ENCODE peak calls at places on chromosomes 3 and 15, in seven cellular contexts. I, Y, O, G, T, E and F are unnamed samples.
A peak's percentile ranks its signal among the peaks of the same experiment; 100 is the strongest.

GRCh38 chr3:2477635-2478034 is 379.0 kb downstream of the CNTN4 start:
- DNase-seq in E (no peak), Y (no peak), O (no peak), T (no peak), G (no peak), I (no peak), F (no peak)

GRCh38 chr3:194569252-194569651 is 64.0 kb downstream of the TMEM44 start:
- DNase-seq in G (no peak), T (no peak), E (no peak), Y (no peak), I (no peak), O (no peak), F (no peak)

GRCh38 chr15:51288143-51289065 is 50.0 kb downstream of the CYP19A1 start:
- DNase-seq in T (peak; percentile 25), I (no peak), Y (no peak), G (no peak), O (no peak), E (no peak), F (no peak)

GRCh38 chr15:101612676-101613075 is 39.5 kb downstream of the TM2D3 start:
- DNase-seq in O (no peak), I (no peak), T (no peak), Y (no peak), G (no peak), E (no peak), F (no peak)

GRCh38 chr3:60917136-60917535 is 334.1 kb downstream of the FHIT start:
- DNase-seq in G (no peak), I (no peak), Y (no peak), O (no peak), E (no peak), T (no peak), F (no peak)

GRCh38 chr3:170716172-170716800 is 130.4 kb upstream of the SLC7A14 start:
- DNase-seq in Y (no peak), O (no peak), E (no peak), T (no peak), I (no peak), G (no peak), F (no peak)

GRCh38 chr3:56799251-56799882 is 2.4 kb downstream of the ARHGEF3 start:
- DNase-seq in O (peak; percentile 82), I (peak; percentile 62), G (no peak), T (peak; percentile 83), Y (peak; percentile 40), E (no peak), F (peak; percentile 48)

GRCh38 chr3:148205945-148206845 is 491.5 kb upstream of the AGTR1 start:
- DNase-seq in Y (no peak), G (no peak), T (peak; percentile 60), I (peak; percentile 62), E (no peak), O (no peak), F (no peak)

GRCh38 chr3:127097516-127097915 is 95.4 kb upstream of the PRR23E start:
- DNase-seq in E (no peak), G (no peak), T (no peak), O (no peak), Y (no peak), I (no peak), F (no peak)

DNA sequence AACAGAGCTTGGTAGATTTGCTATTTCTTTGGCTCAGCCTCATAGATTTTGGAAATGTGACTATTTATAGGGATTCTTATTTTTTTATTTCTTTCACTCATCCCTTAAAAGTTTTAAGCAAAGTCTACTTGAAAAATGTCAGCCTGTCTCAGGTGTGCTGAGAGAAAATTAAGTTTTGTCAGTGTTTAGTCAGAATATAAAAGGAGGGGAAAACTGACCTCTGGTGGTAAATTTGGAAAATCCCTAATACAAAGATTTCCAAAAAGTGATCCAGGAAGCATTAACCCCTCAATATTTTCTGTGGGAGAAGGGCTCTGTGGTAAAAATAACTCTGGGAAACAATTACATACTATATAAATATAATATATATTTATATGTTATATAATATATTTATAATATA is 41.0 kb upstream of the FRMD4B start:
- DNase-seq in E (no peak), I (no peak), T (peak; percentile 17), G (no peak), Y (no peak), O (no peak), F (no peak)
- TF ChIP-seq CTCF in E (peak; percentile 31), I (peak; percentile 27), T (peak; percentile 27), G (no peak), Y (no peak), O (no peak), F (no peak)

GRCh38 chr3:73192036-73192738 is 130.7 kb downstream of the EBLN2 start:
- DNase-seq in G (no peak), I (no peak), O (peak; percentile 5), Y (peak; percentile 8), E (peak; percentile 31), T (no peak), F (no peak)
- TF ChIP-seq CTCF in G (no peak), I (peak; percentile 3), O (no peak), Y (no peak), E (peak; percentile 53), T (peak; percentile 7), F (no peak)

GRCh38 chr3:140552898-140553297 is 125.0 kb upstream of the TRIM42 start:
- DNase-seq in G (no peak), E (no peak), I (peak; percentile 2), Y (no peak), T (no peak), O (peak; percentile 2), F (no peak)

GRCh38 chr3:140557476-140557875 is 120.4 kb upstream of the TRIM42 start:
- DNase-seq in O (no peak), Y (no peak), T (no peak), I (no peak), E (no peak), G (no peak), F (no peak)

GRCh38 chr3:140553591-140553990 is 124.3 kb upstream of the TRIM42 start:
- DNase-seq in G (no peak), E (no peak), T (no peak), I (no peak), Y (no peak), O (no peak), F (no peak)

GRCh38 chr3:140555666-140556065 is 122.2 kb upstream of the TRIM42 start:
- DNase-seq in T (no peak), Y (no peak), G (no peak), O (no peak), E (no peak), I (no peak), F (no peak)

GRCh38 chr3:140552403-140552802 is 125.5 kb upstream of the TRIM42 start:
- DNase-seq in O (no peak), Y (no peak), E (no peak), T (no peak), I (no peak), G (no peak), F (no peak)
- TF ChIP-seq CTCF in O (no peak), Y (no peak), E (no peak), T (no peak), I (no peak), G (no peak), F (no peak)

DNA sequence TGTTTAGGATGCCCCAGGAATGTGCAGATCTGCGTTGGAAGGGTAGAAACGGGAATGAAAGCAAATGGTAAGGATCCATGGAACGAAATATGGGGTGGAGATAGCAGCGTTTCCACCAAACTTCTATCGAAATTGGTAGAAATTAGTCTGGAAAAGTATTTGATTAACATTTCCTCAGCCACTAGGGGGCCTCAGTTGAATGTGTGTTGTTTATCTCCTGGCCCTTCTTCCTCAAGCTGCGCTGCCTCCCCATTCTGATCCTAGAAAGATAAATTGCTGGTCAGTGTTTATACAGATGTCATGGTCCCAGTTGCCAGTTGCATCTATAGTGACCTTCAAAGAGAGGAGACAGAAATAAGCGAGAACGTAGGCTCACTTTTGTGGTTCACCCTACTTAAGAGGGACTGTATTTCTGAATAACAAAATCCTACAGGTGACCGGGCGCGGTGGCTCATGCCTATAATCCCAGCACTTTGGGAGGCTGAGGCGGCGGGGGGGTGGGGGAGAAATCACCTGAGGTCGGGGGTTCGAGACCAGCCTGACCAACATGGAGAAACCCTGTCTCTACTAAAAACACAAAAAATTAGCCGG is 457.1 kb downstream of the SQOR start:
- DNase-seq in I (peak; percentile 36), T (peak; percentile 57), E (no peak), G (peak; percentile 47), Y (peak; percentile 17), O (peak; percentile 25), F (peak; percentile 25)
- TF ChIP-seq CTCF in I (peak; percentile 53), T (peak; percentile 61), E (peak; percentile 59), G (peak; percentile 68), Y (peak; percentile 65), O (peak; percentile 48), F (peak; percentile 16)

GRCh38 chr15:72733941-72734738 is 48.1 kb downstream of the BBS4 start:
- DNase-seq in G (no peak), I (no peak), Y (no peak), T (no peak), O (no peak), E (no peak), F (no peak)
- TF ChIP-seq CTCF in G (no peak), I (no peak), Y (no peak), T (no peak), O (no peak), E (no peak), F (no peak)